ENCODE peak calls at places on chromosomes 1 and 21, in four cellular contexts. One of them, this sample, is unnamed.

GRCh38 chr1:237309595-237310118 is 267.7 kb downstream of the RYR2 start:
- DNase-seq in CD8-positive, alpha-beta memory T cell: no peak
- DNase-seq in Jurkat, Clone E6-1: no peak
- DNase-seq in GM12865: no peak
- DNase-seq in this sample: no peak

GRCh38 chr1:163072658-163073057 is 3.5 kb downstream of the RGS4 start:
- DNase-seq in CD8-positive, alpha-beta memory T cell: no peak
- DNase-seq in Jurkat, Clone E6-1: no peak
- DNase-seq in GM12865: no peak
- DNase-seq in this sample: no peak

GRCh38 chr1:88595355-88595754 is 88.7 kb upstream of the PKN2 start:
- DNase-seq in CD8-positive, alpha-beta memory T cell: no peak
- DNase-seq in Jurkat, Clone E6-1: peak; percentile 35
- DNase-seq in GM12865: peak; percentile 40
- DNase-seq in this sample: peak; percentile 21

GRCh38 chr1:203177471-203178039 is 1.9 kb upstream of the MYBPH start:
- DNase-seq in CD8-positive, alpha-beta memory T cell: no peak
- DNase-seq in Jurkat, Clone E6-1: no peak
- DNase-seq in GM12865: no peak
- DNase-seq in this sample: no peak

GRCh38 chr21:23017989-23018388 is 2019.8 kb downstream of the NCAM2 start:
- DNase-seq in CD8-positive, alpha-beta memory T cell: no peak
- DNase-seq in Jurkat, Clone E6-1: no peak
- DNase-seq in GM12865: no peak
- DNase-seq in this sample: no peak

GRCh38 chr1:45493116-45493697 is 2.2 kb upstream of the TESK2 start:
- DNase-seq in CD8-positive, alpha-beta memory T cell: peak; percentile 34
- DNase-seq in Jurkat, Clone E6-1: peak; percentile 40
- DNase-seq in GM12865: peak; percentile 77
- DNase-seq in this sample: no peak

GRCh38 chr1:87644500-87645245 is 316.0 kb downstream of the LMO4 start:
- DNase-seq in CD8-positive, alpha-beta memory T cell: no peak
- DNase-seq in Jurkat, Clone E6-1: no peak
- DNase-seq in GM12865: no peak
- DNase-seq in this sample: no peak

GRCh38 chr1:215568287-215568692 is 1.2 kb downstream of the KCTD3 start:
- DNase-seq in CD8-positive, alpha-beta memory T cell: no peak
- DNase-seq in Jurkat, Clone E6-1: no peak
- DNase-seq in GM12865: peak; percentile 23
- DNase-seq in this sample: no peak

GRCh38 chr1:201883786-201884185 is 4.9 kb upstream of the SHISA4 start:
- DNase-seq in CD8-positive, alpha-beta memory T cell: no peak
- DNase-seq in Jurkat, Clone E6-1: no peak
- DNase-seq in GM12865: peak; percentile 10
- DNase-seq in this sample: no peak

GRCh38 chr21:41403966-41404365 is 22.1 kb upstream of the MX1 start:
- DNase-seq in CD8-positive, alpha-beta memory T cell: no peak
- DNase-seq in Jurkat, Clone E6-1: no peak
- DNase-seq in GM12865: no peak
- DNase-seq in this sample: no peak

GRCh38 chr21:37829447-37829846 is 86.8 kb downstream of the KCNJ6 start:
- DNase-seq in CD8-positive, alpha-beta memory T cell: no peak
- DNase-seq in Jurkat, Clone E6-1: no peak
- DNase-seq in GM12865: peak; percentile 4
- DNase-seq in this sample: no peak

GRCh38 chr1:147287133-147287865 is 44.8 kb downstream of the CHD1L start:
- DNase-seq in CD8-positive, alpha-beta memory T cell: no peak
- DNase-seq in Jurkat, Clone E6-1: no peak
- DNase-seq in GM12865: no peak
- DNase-seq in this sample: no peak

GRCh38 chr21:33403128-33403785 is at the start of gene IFNGR2:
- DNase-seq in CD8-positive, alpha-beta memory T cell: peak; percentile 35
- DNase-seq in Jurkat, Clone E6-1: no peak
- DNase-seq in GM12865: peak; percentile 76
- DNase-seq in this sample: peak; percentile 43

GRCh38 chr1:43329995-43330751 is 7.4 kb upstream of the MPL start:
- DNase-seq in CD8-positive, alpha-beta memory T cell: no peak
- DNase-seq in Jurkat, Clone E6-1: peak; percentile 9
- DNase-seq in GM12865: peak; percentile 34
- DNase-seq in this sample: no peak

GRCh38 chr1:155975375-155976061 is 2.8 kb downstream of the ARHGEF2 start:
- DNase-seq in CD8-positive, alpha-beta memory T cell: no peak
- DNase-seq in Jurkat, Clone E6-1: no peak
- DNase-seq in GM12865: no peak
- DNase-seq in this sample: no peak

GRCh38 chr1:198849108-198849507 is 210.3 kb downstream of the PTPRC start:
- DNase-seq in CD8-positive, alpha-beta memory T cell: no peak
- DNase-seq in Jurkat, Clone E6-1: no peak
- DNase-seq in GM12865: no peak
- DNase-seq in this sample: no peak

DNA sequence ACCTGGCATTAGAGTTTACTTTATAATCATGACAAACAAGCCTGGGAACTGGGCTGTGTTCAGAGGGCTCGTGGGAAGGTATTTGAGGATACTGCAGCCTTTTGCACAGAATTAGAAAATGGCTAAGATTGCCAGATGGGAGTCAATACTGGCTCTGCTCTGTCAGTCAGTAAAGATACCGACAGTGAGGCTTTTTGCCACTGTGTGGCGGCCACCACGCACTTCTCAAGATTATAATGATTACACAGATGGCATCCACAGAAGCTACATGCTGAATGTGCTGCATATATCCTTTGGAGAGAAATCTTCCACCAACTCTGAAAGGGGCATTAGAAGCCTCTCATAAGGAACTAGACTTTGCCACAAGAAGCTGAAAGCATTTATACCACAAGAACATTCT is 213.4 kb upstream of the PTBP2 start:
- DNase-seq in CD8-positive, alpha-beta memory T cell: no peak
- DNase-seq in Jurkat, Clone E6-1: no peak
- DNase-seq in GM12865: no peak
- DNase-seq in this sample: no peak
- H3K4me3 ChIP-seq in CD8-positive, alpha-beta memory T cell: no peak overlapping the region
- H3K4me3 ChIP-seq in Jurkat, Clone E6-1: no peak overlapping the region
- H3K4me3 ChIP-seq in GM12865: no peak overlapping the region
- H3K4me3 ChIP-seq in this sample: no peak overlapping the region

GRCh38 chr1:53410691-53411090 is 48.5 kb upstream of the DMRTB1 start:
- DNase-seq in CD8-positive, alpha-beta memory T cell: no peak
- DNase-seq in Jurkat, Clone E6-1: no peak
- DNase-seq in GM12865: no peak
- DNase-seq in this sample: no peak
- H3K4me3 ChIP-seq in CD8-positive, alpha-beta memory T cell: no peak overlapping the region
- H3K4me3 ChIP-seq in Jurkat, Clone E6-1: no peak overlapping the region
- H3K4me3 ChIP-seq in GM12865: no peak overlapping the region
- H3K4me3 ChIP-seq in this sample: no peak overlapping the region

GRCh38 chr21:21715286-21715969 is 717.2 kb downstream of the NCAM2 start:
- DNase-seq in CD8-positive, alpha-beta memory T cell: no peak
- DNase-seq in Jurkat, Clone E6-1: no peak
- DNase-seq in GM12865: no peak
- DNase-seq in this sample: no peak
- H3K4me3 ChIP-seq in CD8-positive, alpha-beta memory T cell: no peak overlapping the region
- H3K4me3 ChIP-seq in Jurkat, Clone E6-1: no peak overlapping the region
- H3K4me3 ChIP-seq in GM12865: no peak overlapping the region
- H3K4me3 ChIP-seq in this sample: no peak overlapping the region

GRCh38 chr21:43308101-43308500 is 118.8 kb downstream of the SIK1 start:
- DNase-seq in CD8-positive, alpha-beta memory T cell: no peak
- DNase-seq in Jurkat, Clone E6-1: no peak
- DNase-seq in GM12865: no peak
- DNase-seq in this sample: no peak

GRCh38 chr21:43306911-43307676 is 119.8 kb downstream of the SIK1 start:
- DNase-seq in CD8-positive, alpha-beta memory T cell: no peak
- DNase-seq in Jurkat, Clone E6-1: no peak
- DNase-seq in GM12865: peak; percentile 88
- DNase-seq in this sample: no peak

GRCh38 chr21:43308511-43309283 is 118.2 kb downstream of the SIK1 start:
- DNase-seq in CD8-positive, alpha-beta memory T cell: no peak
- DNase-seq in Jurkat, Clone E6-1: no peak
- DNase-seq in GM12865: no peak
- DNase-seq in this sample: no peak

GRCh38 chr21:43306391-43306790 is 120.5 kb downstream of the SIK1 start:
- DNase-seq in CD8-positive, alpha-beta memory T cell: no peak
- DNase-seq in Jurkat, Clone E6-1: no peak
- DNase-seq in GM12865: no peak
- DNase-seq in this sample: no peak

DNA sequence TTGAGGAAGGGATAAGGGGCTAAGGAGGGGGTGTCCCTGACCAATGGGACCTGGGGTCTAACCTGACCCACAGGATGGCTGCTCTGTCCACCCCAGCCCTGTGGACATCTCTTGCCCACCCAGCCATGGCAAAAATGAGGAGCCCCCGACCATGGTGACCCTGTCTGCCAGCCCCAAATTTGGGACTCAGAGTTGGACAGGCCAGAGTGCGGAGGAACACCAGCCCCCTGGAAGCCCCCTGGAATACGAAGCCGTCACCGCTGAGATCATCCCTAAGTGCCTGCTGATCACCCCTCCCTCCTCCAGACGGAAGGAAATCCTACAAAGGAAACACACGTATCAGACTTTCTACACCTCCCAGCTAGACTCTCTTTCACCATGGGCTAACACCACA is 119.3 kb downstream of the SIK1 start:
- DNase-seq in CD8-positive, alpha-beta memory T cell: no peak
- DNase-seq in Jurkat, Clone E6-1: no peak
- DNase-seq in GM12865: peak; percentile 19
- DNase-seq in this sample: no peak
- H3K4me3 ChIP-seq in CD8-positive, alpha-beta memory T cell: no peak overlapping the region
- H3K4me3 ChIP-seq in Jurkat, Clone E6-1: no peak overlapping the region
- H3K4me3 ChIP-seq in GM12865: no peak overlapping the region
- H3K4me3 ChIP-seq in this sample: no peak overlapping the region

This sample was measured in naive thymus-derived CD4-positive, alpha-beta T cell.